ENCODE peak calls at places on chromosome 20, in seven cellular contexts. Z is activated T-helper 1 cell treated with Interleukin-2 at 50 U/mL for 16 hours; A is T1000; O is aorta; S is stimulated activated CD8-positive, alpha-beta memory T cell treated with anti-CD3 and anti-CD28 coated beads, Interleukin-7, amount 100 ng/mL, for 1 hour; X is stimulated activated CD4-positive, alpha-beta T cell treated with anti-CD3 and anti-CD28 coated beads, Interleukin-12 subunit alpha, Interleukin-12 subunit beta, amount 100 ng/mL, for 48 hours; V is sigmoid colon. N is an unnamed sample.

GRCh38 chr20:59561228-59561605 is 43.1 kb upstream of the PHACTR3 start:
- DNase-seq in Z (no peak), S (no peak), X (no peak), V (no peak), O (no peak), A (no peak), N (no peak)

GRCh38 chr20:55424968-55425367 is 580.4 kb downstream of the CBLN4 start:
- DNase-seq in V (no peak), Z (no peak), X (no peak), O (no peak), S (no peak), A (no peak), N (no peak)

GRCh38 chr20:47191074-47191673 is 165.3 kb downstream of the ZMYND8 start:
- DNase-seq in O (no peak), V (no peak), A (no peak), X (no peak), S (no peak), Z (no peak), N (no peak)

GRCh38 chr20:1324598-1325172 is 4.3 kb downstream of the SDCBP2 start:
- DNase-seq in X (no peak), Z (no peak), A (no peak), V (peak; percentile 60), O (no peak), S (no peak), N (peak; percentile 72)

GRCh38 chr20:36540551-36541211 is 638 bp upstream of the MYL9 start:
- DNase-seq in Z (no peak), S (no peak), V (peak; percentile 82), A (no peak), O (no peak), X (no peak), N (no peak)

GRCh38 chr20:63580796-63581461 is 6.9 kb upstream of the HELZ2 start:
- DNase-seq in Z (peak; percentile 45), O (peak; percentile 45), S (peak; percentile 33), V (peak; percentile 57), A (no peak), X (peak; percentile 42), N (no peak)

GRCh38 chr20:10861086-10861485 is 187.3 kb upstream of the JAG1 start:
- DNase-seq in V (no peak), S (no peak), X (no peak), O (no peak), Z (no peak), A (no peak), N (no peak)

GRCh38 chr20:48736636-48737035 is 91.2 kb downstream of the PREX1 start:
- DNase-seq in S (no peak), O (no peak), X (no peak), Z (no peak), V (peak; percentile 4), A (no peak), N (no peak)

GRCh38 chr20:2151805-2152727 is 50.4 kb downstream of the STK35 start:
- DNase-seq in Z (no peak), V (no peak), O (peak; percentile 44), S (no peak), X (no peak), A (no peak), N (no peak)

N was measured in mesenteric fat pad.